ENCODE peak calls at places on chromosomes 1 and 21, in nine cellular contexts. B, J, Y, A, L, Z, N, X and K are unnamed samples.

GRCh38 chr21:39159342-39160063 is 23.7 kb downstream of the PSMG1 start:
- DNase-seq in B (no peak), L (no peak), J (no peak), Z (no peak), A (no peak), N (no peak), X (no peak), Y (no peak), K (no peak)

GRCh38 chr1:116546354-116546977 is 24.4 kb downstream of the CD58 start:
- DNase-seq in Y (no peak), N (no peak), B (no peak), Z (no peak), A (no peak), X (no peak), J (no peak), L (no peak), K (no peak)

GRCh38 chr1:110309139-110309538 is 30.0 kb upstream of the RBM15 start:
- DNase-seq in B (no peak), Y (no peak), X (no peak), J (no peak), N (no peak), Z (no peak), L (no peak), A (no peak), K (no peak)

GRCh38 chr1:52967666-52968065 is 40.6 kb downstream of the SCP2 start:
- DNase-seq in L (no peak), A (no peak), X (no peak), J (no peak), Y (no peak), B (no peak), Z (no peak), N (no peak), K (no peak)

GRCh38 chr1:153343040-153343681 is 5.5 kb downstream of the PGLYRP4 start:
- DNase-seq in Y (no peak), Z (no peak), B (no peak), X (no peak), N (no peak), A (no peak), L (no peak), J (no peak), K (no peak)

GRCh38 chr1:30853350-30853749 is 55.2 kb downstream of the SDC3 start:
- DNase-seq in A (no peak), B (no peak), X (no peak), Z (no peak), L (no peak), J (no peak), Y (no peak), N (no peak), K (no peak)

GRCh38 chr1:151832318-151832984 is 849 bp upstream of the RORC start:
- DNase-seq in A (no peak), X (peak), Z (no peak), L (no peak), B (peak), N (no peak), J (no peak), Y (peak), K (no peak)

GRCh38 chr1:2356911-2357845 is 34.2 kb downstream of the MORN1 start:
- DNase-seq in J (no peak), Z (no peak), A (no peak), N (no peak), X (no peak), L (no peak), Y (no peak), B (peak), K (peak)

GRCh38 chr1:224641030-224641429 is 24.9 kb downstream of the CNIH3 start:
- DNase-seq in L (no peak), A (no peak), J (no peak), X (no peak), Z (no peak), B (no peak), N (no peak), Y (no peak), K (no peak)

GRCh38 chr1:35080171-35080854 is 1.1 kb downstream of the ZMYM1 start:
- DNase-seq in X (no peak), Z (no peak), L (no peak), B (no peak), N (no peak), Y (no peak), J (no peak), A (no peak), K (no peak)

DNA sequence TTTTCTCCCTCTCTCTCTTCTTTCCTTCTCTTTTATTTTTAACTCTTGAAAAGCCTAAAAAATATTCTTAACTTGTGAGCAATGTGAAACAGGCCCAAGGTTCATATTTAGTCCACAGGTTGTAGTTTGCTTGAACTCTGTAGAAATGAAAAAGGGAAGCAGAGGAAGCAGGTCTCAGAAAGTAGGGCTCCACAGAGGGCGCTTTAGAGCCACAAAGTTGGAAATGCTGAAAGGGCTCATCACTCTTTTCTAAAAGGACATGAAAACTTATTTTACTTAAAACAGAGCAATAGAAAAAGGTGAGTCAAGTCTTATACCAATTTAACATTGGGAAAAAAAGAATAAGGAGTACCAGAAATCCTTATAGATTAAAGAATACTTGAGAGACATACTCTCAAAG is 247.0 kb downstream of the USP25 start:
- DNase-seq in X (no peak), A (no peak), J (no peak), Z (no peak), B (no peak), N (peak), Y (no peak), L (no peak), K (no peak)
- TF ChIP-seq CTCF in X (peak), A (peak), J (peak), Z (peak), B (no peak), N (no peak), Y (no peak), L (no peak), K (no peak)

GRCh38 chr1:202274611-202275010 is 67.1 kb downstream of the UBE2T start:
- DNase-seq in A (no peak), Y (no peak), B (peak), Z (no peak), J (no peak), L (no peak), X (no peak), N (peak), K (no peak)
- TF ChIP-seq CTCF in A (peak), Y (no peak), B (no peak), Z (peak), J (peak), L (no peak), X (no peak), N (peak), K (peak)

GRCh38 chr21:41458121-41458520 is 32.1 kb downstream of the MX1 start:
- DNase-seq in A (no peak), B (no peak), N (no peak), J (no peak), Z (no peak), X (no peak), Y (no peak), L (no peak), K (no peak)

GRCh38 chr21:41458559-41458958 is 32.5 kb downstream of the MX1 start:
- DNase-seq in Y (no peak), L (no peak), B (no peak), X (no peak), J (no peak), Z (no peak), N (no peak), A (no peak), K (no peak)

GRCh38 chr21:41465176-41465781 is 39.2 kb downstream of the MX1 start:
- DNase-seq in Y (no peak), N (no peak), L (no peak), J (no peak), A (no peak), X (no peak), B (no peak), Z (no peak), K (no peak)

GRCh38 chr21:41459884-41460534 is 34.0 kb downstream of the MX1 start:
- DNase-seq in Z (no peak), A (no peak), N (no peak), Y (no peak), J (no peak), B (no peak), X (no peak), L (no peak), K (no peak)

GRCh38 chr21:41460578-41461527 is 34.8 kb downstream of the MX1 start:
- DNase-seq in A (no peak), Y (peak), X (peak), B (peak), Z (peak), L (peak), N (peak), J (peak), K (peak)
- TF ChIP-seq CTCF in A (peak), Y (peak), X (peak), B (peak), Z (peak), L (peak), N (peak), J (peak), K (peak)

DNA sequence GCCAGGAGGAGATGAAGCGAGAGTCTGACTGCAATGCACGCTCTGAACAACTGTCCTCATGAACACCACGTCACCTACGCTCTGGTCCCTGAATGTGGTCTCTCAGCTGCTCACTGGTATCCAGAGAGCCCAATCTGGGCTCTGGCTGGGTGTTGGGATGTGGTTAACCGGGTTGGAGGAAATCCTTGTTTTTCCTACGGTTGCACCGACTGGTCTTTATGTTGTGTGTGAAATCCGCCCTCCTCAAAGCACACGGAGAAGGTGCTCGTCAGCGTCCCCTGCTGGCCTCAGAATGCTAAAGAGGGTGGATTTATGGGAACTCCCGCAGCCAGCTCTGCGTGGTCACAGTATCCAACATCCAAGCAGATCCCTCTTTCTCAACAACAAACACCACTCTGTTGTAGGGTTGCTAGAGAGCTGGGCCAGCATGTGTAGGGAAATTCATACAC is 51.8 kb upstream of the FAM89A start:
- DNase-seq in Z (no peak), B (no peak), N (peak), J (peak), Y (no peak), X (no peak), A (no peak), L (no peak), K (no peak)
- TF ChIP-seq CTCF in Z (peak), B (peak), N (peak), J (peak), Y (no peak), X (no peak), A (peak), L (no peak), K (peak)

DNA sequence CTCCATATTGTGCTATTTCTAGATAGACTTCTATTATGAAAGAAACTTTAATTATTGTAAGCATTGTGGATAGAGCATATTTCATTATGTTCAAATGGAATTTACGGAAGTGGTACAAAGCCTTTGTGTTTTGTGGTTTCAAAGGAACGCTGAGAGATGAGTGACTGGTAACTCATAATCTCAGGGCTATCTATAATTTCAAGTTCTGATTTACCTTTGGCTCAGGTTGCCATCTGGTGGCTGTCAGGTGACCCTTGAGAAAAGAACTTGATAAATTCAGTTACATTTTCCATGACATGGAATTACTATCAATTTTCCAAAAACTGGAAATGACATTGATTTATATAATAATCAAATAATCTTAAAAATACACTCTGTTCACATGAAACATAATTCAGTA is 12.2 kb downstream of the NTNG1 start:
- DNase-seq in X (no peak), Z (peak), B (no peak), Y (no peak), N (no peak), L (no peak), J (no peak), A (no peak), K (no peak)
- TF ChIP-seq CTCF in X (no peak), Z (no peak), B (no peak), Y (no peak), N (no peak), L (no peak), J (no peak), A (peak), K (no peak)

GRCh38 chr1:219041141-219041540 is 132.5 kb upstream of the LYPLAL1 start:
- DNase-seq in A (peak), N (no peak), B (no peak), Y (no peak), L (no peak), Z (no peak), J (peak), X (no peak), K (no peak)
- TF ChIP-seq CTCF in A (no peak), N (no peak), B (no peak), Y (no peak), L (no peak), Z (no peak), J (no peak), X (no peak), K (no peak)

GRCh38 chr1:10033359-10033845 is 644 bp downstream of the UBE4B start:
- DNase-seq in J (no peak), Y (no peak), B (no peak), X (no peak), A (no peak), N (no peak), L (no peak), Z (no peak), K (peak)
- TF ChIP-seq CTCF in J (no peak), Y (no peak), B (no peak), X (no peak), A (peak), N (no peak), L (no peak), Z (peak), K (no peak)

DNA sequence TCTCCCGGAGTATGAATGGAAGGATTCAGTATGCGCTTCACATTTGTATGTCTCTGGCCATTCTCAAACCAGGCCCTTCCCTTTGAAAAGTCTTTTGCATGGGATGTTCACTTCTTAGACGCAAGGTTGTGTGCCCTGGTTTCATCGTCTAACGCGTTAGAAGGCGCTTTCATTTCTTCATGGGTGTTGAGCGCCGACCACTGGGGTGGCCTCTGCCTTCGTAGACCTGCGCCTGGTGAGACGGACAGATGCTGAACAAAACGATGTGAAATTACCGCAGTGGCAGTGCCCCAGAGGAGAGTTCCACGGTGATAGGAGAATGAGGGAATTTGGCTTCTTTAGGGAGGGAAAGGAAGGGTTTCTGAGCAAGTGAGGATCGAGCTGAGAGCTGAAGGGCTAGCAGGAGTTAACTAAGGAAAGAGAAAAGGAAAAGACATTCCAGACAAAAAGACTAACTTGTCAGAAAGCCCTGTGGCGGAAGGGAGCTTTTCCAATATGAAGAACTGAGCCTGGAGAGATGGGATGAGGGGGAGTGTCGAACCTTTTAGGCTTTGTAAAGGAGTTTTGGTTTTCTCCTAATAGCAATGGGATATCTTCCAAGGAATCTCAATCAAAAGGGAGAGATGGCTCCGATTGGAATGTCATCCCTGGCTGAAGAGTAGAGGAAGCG is 904 bp downstream of the GGPS1 start:
- DNase-seq in L (no peak), Y (peak), N (peak), J (no peak), Z (peak), A (peak), B (no peak), X (peak), K (peak)
- TF ChIP-seq CTCF in L (no peak), Y (no peak), N (no peak), J (no peak), Z (peak), A (peak), B (no peak), X (no peak), K (peak)

GRCh38 chr1:164625004-164625617 is 66.1 kb downstream of the PBX1 start:
- DNase-seq in J (no peak), Y (no peak), A (no peak), B (no peak), X (no peak), Z (no peak), N (no peak), L (no peak), K (no peak)
- TF ChIP-seq CTCF in J (peak), Y (no peak), A (peak), B (peak), X (peak), Z (peak), N (no peak), L (peak), K (peak)